ENCODE peak calls at places on chromosomes 2 and 18, in four cellular contexts. B, I, F and O are unnamed samples.

GRCh38 chr2:80238692-80239469 is 65.7 kb downstream of the LRRTM1 start:
- DNase-seq in B (peak; percentile 41), I (no peak), F (peak; percentile 27), O (no peak)

GRCh38 chr2:196849895-196850294 is 40.7 kb upstream of the C2orf66 start:
- DNase-seq in B (no peak), I (no peak), F (no peak), O (peak; percentile 2)

GRCh38 chr2:48754874-48755273 is 650 bp downstream of the LHCGR start:
- DNase-seq in B (no peak), I (peak; percentile 10), F (no peak), O (no peak)

GRCh38 chr2:105577762-105578161 is 166.9 kb upstream of the NCK2 start:
- DNase-seq in B (no peak), I (no peak), F (no peak), O (no peak)

GRCh38 chr2:30622452-30622851 is 175.4 kb downstream of the LCLAT1 start:
- DNase-seq in B (no peak), I (no peak), F (no peak), O (no peak)

GRCh38 chr2:150978053-150978452 is 283.6 kb downstream of the RBM43 start:
- DNase-seq in B (no peak), I (no peak), F (no peak), O (no peak)

GRCh38 chr2:14988600-14988999 is 356.1 kb downstream of the LRATD1 start:
- DNase-seq in B (no peak), I (no peak), F (no peak), O (no peak)

GRCh38 chr18:68376931-68377330 is 338.0 kb downstream of the TMX3 start:
- DNase-seq in B (no peak), I (no peak), F (no peak), O (no peak)

GRCh38 chr2:179860255-179861026 is 971 bp downstream of the ZNF385B start:
- DNase-seq in B (no peak), I (no peak), F (peak; percentile 15), O (no peak)

GRCh38 chr2:8754056-8754790 is 72.4 kb downstream of the ID2 start:
- DNase-seq in B (no peak), I (no peak), F (no peak), O (no peak)

GRCh38 chr2:167581961-167582574 is 665.3 kb downstream of the STK39 start:
- DNase-seq in B (no peak), I (no peak), F (no peak), O (no peak)

GRCh38 chr18:12113999-12114646 is 20.5 kb downstream of the ANKRD62 start:
- DNase-seq in B (no peak), I (no peak), F (no peak), O (no peak)

GRCh38 chr2:220708366-220708765 is 863.7 kb downstream of the EPHA4 start:
- DNase-seq in B (no peak), I (no peak), F (no peak), O (no peak)

GRCh38 chr2:63553049-63553448 is 35.2 kb downstream of the WDPCP start:
- DNase-seq in B (no peak), I (no peak), F (no peak), O (no peak)

GRCh38 chr2:234074751-234075520 is 24.4 kb downstream of the SPP2 start:
- DNase-seq in B (no peak), I (no peak), F (no peak), O (no peak)

GRCh38 chr2:233495503-233496496 is 70.8 kb downstream of the USP40 start:
- DNase-seq in B (no peak), I (no peak), F (no peak), O (no peak)

GRCh38 chr2:238158807-238159539 is at the start of gene ERFE:
- DNase-seq in B (no peak), I (peak; percentile 43), F (peak; percentile 29), O (no peak)

GRCh38 chr2:219596954-219597551 is 604 bp upstream of the STK11IP start:
- DNase-seq in B (no peak), I (no peak), F (peak; percentile 33), O (no peak)

GRCh38 chr2:33340265-33340664 is 136.2 kb upstream of the RASGRP3 start:
- DNase-seq in B (no peak), I (peak; percentile 87), F (peak; percentile 58), O (no peak)

GRCh38 chr18:49029628-49030027 is 78.9 kb upstream of the SMAD7 start:
- DNase-seq in B (no peak), I (no peak), F (no peak), O (no peak)

GRCh38 chr2:162071016-162071415 is 3.0 kb downstream of the DPP4 start:
- DNase-seq in B (no peak), I (no peak), F (no peak), O (no peak)

DNA sequence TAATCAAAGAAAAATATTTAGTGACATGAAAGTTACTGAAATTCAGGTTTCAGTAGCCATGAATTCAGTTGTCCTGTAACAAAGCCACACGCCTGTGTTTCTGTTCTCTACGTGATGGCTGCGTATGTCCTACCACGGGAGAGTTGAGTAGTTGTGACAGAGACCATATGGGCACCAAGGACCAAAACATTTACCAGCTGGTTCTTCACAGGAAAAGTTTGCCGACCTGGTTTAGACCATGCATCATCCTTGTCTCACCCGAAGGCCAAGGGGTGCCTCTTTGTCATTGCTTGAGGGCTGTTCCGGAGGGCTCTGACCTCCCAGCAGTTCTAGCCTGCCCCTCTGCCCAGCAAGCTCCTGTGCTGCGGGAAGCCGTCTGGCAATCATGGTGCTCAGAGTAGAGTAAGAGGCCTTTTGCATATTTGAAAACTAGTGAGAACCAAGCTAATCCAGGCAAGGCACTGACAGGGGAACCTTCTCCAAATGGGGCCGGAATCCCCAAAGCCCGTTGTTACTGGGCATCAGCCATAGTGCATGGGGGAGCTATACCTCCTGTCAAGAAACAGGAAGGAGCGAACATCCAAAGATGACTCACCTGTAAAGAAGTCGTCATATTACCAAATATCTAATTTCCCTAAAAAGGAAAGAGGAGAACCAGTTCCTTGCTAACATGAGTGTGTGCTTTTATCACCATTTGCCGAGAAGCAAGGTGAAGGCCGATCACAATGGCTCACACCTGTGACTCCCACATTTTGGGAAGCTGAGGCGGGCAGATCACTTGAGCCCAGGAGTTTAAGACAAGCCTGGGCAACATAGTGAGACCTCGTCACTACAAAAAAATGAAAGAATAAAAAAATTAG is 92.6 kb upstream of the RAB12 start:
- DNase-seq in B (no peak), I (no peak), F (no peak), O (no peak)
- H3K27me3 ChIP-seq in B (no peaks in the 10 kb centered on the region), I (peaks cover 2% of the 10 kb centered on the region), F (no peaks in the 10 kb centered on the region), O (no peaks in the 10 kb centered on the region)

GRCh38 chr2:223760838-223761502 is 76.4 kb downstream of the AP1S3 start:
- DNase-seq in B (peak; percentile 68), I (no peak), F (peak; percentile 56), O (peak; percentile 92)
- TF ChIP-seq CTCF in B (no peak), I (no peak), F (no peak), O (peak; percentile 28)

GRCh38 chr2:222287862-222288479 is 10.8 kb downstream of the PAX3 start:
- DNase-seq in B (no peak), I (no peak), F (no peak), O (no peak)
- H3K27me3 ChIP-seq in B (peaks cover 26% of the 10 kb centered on the region), I (peaks cover 8% of the 10 kb centered on the region), F (no peaks in the 10 kb centered on the region), O (peaks cover 68% of the 10 kb centered on the region)

GRCh38 chr2:37573406-37573805 is 98.0 kb downstream of the CDC42EP3 start:
- DNase-seq in B (no peak), I (no peak), F (no peak), O (no peak)

GRCh38 chr2:37576831-37577230 is 94.6 kb downstream of the CDC42EP3 start:
- DNase-seq in B (no peak), I (no peak), F (no peak), O (no peak)

GRCh38 chr2:37573818-37574388 is 97.5 kb downstream of the CDC42EP3 start:
- DNase-seq in B (no peak), I (no peak), F (no peak), O (no peak)

GRCh38 chr2:37579314-37579713 is 92.1 kb downstream of the CDC42EP3 start:
- DNase-seq in B (no peak), I (no peak), F (no peak), O (no peak)

DNA sequence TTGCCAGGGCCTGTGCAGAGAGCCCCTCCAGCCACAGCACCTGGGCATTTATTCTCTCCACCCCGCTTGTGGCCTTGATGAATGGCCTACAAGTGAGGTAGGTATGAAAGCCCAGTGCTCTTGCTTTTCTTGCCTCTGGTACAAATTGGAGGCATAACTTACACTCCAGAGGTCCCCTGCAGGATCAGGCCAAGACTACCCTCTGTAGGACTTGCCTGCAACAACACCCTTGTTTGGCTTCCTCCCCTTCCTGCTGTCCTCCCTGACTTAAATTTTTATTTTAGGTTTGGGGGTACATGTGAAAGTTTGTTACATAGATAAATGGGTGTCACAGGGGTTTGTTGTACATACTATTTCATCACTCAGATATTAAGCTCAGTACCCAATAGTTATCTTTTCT is 95.7 kb downstream of the CDC42EP3 start:
- DNase-seq in B (no peak), I (no peak), F (no peak), O (no peak)
- TF ChIP-seq CTCF in B (no peak), I (no peak), F (no peak), O (no peak)

GRCh38 chr18:46677609-46678470 is 20.8 kb upstream of the LOXHD1 start:
- DNase-seq in B (no peak), I (no peak), F (no peak), O (peak; percentile 35)
- H3K27me3 ChIP-seq in B (no peaks in the 10 kb centered on the region), I (no peaks in the 10 kb centered on the region), F (no peaks in the 10 kb centered on the region), O (no peaks in the 10 kb centered on the region)

DNA sequence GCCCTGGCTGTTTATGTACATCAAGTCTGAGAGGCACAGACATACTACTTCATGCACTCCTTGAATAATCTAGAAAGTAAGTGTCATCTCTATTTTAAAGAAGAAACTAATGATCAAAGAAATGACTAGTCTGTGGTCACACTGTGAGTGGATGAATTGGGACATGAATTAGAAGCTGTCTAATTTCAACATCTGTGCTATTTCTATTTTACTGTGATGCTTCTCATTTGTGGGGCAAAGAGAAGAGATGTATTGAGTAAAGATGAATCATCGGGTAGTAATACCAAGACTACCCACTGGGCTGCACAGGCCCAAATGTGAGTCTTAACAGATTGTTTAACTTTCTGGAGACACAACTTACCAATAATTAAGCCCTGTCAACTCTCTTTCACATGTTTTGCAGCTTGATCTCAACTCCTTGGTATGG is 42.4 kb upstream of the MTIF2 start:
- DNase-seq in B (no peak), I (no peak), F (no peak), O (peak; percentile 12)
- TF ChIP-seq CTCF in B (no peak), I (peak; percentile 6), F (no peak), O (peak; percentile 29)

DNA sequence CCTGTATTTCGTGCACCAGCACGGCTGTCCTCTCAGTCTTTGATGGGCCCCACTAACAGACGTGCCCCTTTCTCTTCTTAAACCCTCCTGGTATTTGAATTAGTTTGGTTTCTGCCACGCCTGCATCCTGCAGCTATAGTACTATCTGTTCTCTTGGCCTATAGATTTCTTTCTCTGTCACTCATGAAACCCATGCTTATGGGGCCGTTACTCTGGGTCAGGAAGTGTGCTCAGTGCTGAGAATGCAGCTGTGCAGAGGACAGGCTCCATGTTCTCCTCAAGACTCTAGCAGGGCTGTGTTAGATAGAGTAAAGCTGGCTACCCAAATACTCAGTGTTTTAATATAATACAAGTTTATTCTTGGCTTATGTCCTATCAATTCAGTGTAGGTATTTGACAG is 180.0 kb downstream of the INSIG2 start:
- DNase-seq in B (no peak), I (no peak), F (no peak), O (no peak)
- H3K27me3 ChIP-seq in B (no peaks in the 10 kb centered on the region), I (no peaks in the 10 kb centered on the region), F (no peaks in the 10 kb centered on the region), O (no peaks in the 10 kb centered on the region)

GRCh38 chr2:16774980-16775963 is 109.6 kb upstream of the CYRIA start:
- DNase-seq in B (no peak), I (no peak), F (no peak), O (no peak)
- TF ChIP-seq CTCF in B (no peak), I (no peak), F (no peak), O (no peak)

GRCh38 chr2:78383576-78383975 is 641.9 kb upstream of the REG3G start:
- DNase-seq in B (no peak), I (no peak), F (no peak), O (no peak)
- H3K27me3 ChIP-seq in B (no peaks in the 10 kb centered on the region), I (no peaks in the 10 kb centered on the region), F (no peaks in the 10 kb centered on the region), O (no peaks in the 10 kb centered on the region)

GRCh38 chr18:4765401-4765800 is 310.3 kb upstream of the DLGAP1 start:
- DNase-seq in B (no peak), I (no peak), F (no peak), O (no peak)
- TF ChIP-seq CTCF in B (no peak), I (no peak), F (no peak), O (no peak)